ENCODE peak calls at places on chromosomes 5 and 9, in six cellular contexts. T is IMR-90, V is epithelial cell of proximal tubule, B is NB4, W is pancreas, C is prostate gland. O is an unnamed sample.

GRCh38 chr9:95055851-95056551 is 261.5 kb downstream of the FANCC start:
- DNase-seq in W (no peak), V (no peak), B (no peak), T (peak), C (no peak), O (peak)

GRCh38 chr9:37025381-37026084 is 8.5 kb downstream of the PAX5 start:
- DNase-seq in V (no peak), W (no peak), C (no peak), B (peak), T (no peak), O (no peak)

GRCh38 chr5:154402611-154403010 is 43.2 kb upstream of the SAP30L start:
- DNase-seq in W (no peak), B (no peak), T (no peak), C (no peak), V (no peak), O (no peak)

GRCh38 chr5:20832204-20833080 is 844.4 kb upstream of the CDH18 start:
- DNase-seq in W (no peak), V (no peak), C (no peak), T (no peak), B (no peak), O (no peak)

GRCh38 chr5:6704361-6704851 is 8.8 kb upstream of the TENT4A start:
- DNase-seq in B (peak), V (peak), W (peak), C (peak), T (peak), O (peak)

GRCh38 chr5:111134080-111134479 is 41.9 kb downstream of the WDR36 start:
- DNase-seq in C (no peak), W (no peak), V (no peak), B (peak), T (peak), O (peak)

GRCh38 chr9:114742947-114743346 is 61.0 kb upstream of the TEX48 start:
- DNase-seq in V (no peak), C (no peak), B (no peak), W (no peak), T (no peak), O (no peak)

GRCh38 chr5:84790406-84790805 is 405.7 kb upstream of the EDIL3 start:
- DNase-seq in V (no peak), C (no peak), W (no peak), T (no peak), B (no peak), O (no peak)

GRCh38 chr5:88672644-88673493 is 210.1 kb downstream of the MEF2C start:
- DNase-seq in T (no peak), C (no peak), W (no peak), V (no peak), B (peak), O (peak)

GRCh38 chr5:148374693-148375360 is 8.9 kb upstream of the FBXO38 start:
- DNase-seq in T (peak), V (peak), B (peak), C (peak), W (peak), O (peak)

GRCh38 chr9:33858346-33858869 is 41.4 kb downstream of the UBE2R2 start:
- DNase-seq in W (no peak), T (peak), B (no peak), C (no peak), V (no peak), O (peak)

GRCh38 chr9:7780261-7780988 is 19.2 kb downstream of the DMAC1 start:
- DNase-seq in T (peak), W (no peak), V (no peak), C (no peak), B (no peak), O (peak)

GRCh38 chr5:33445808-33446207 is 5.0 kb downstream of the TARS1 start:
- DNase-seq in B (no peak), C (no peak), V (no peak), T (no peak), W (no peak), O (no peak)
- H3K4me3 ChIP-seq in B (no peak), C (no peak), V (no peak), T (no peak), W (no peak), O (no peak)

GRCh38 chr5:54766748-54767147 is 218.6 kb downstream of the ESM1 start:
- DNase-seq in B (no peak), W (no peak), C (no peak), V (no peak), T (no peak), O (no peak)
- TF ChIP-seq CTCF in B (no peak), W (no peak), C (no peak), V (peak), T (no peak), O (no peak)

GRCh38 chr5:147234098-147234824 is 565 bp upstream of the STK32A start:
- DNase-seq in W (peak), C (no peak), T (no peak), B (no peak), V (no peak), O (no peak)
- H3K4me3 ChIP-seq in W (peak), C (peak), T (peak), B (no peak), V (peak), O (peak)

GRCh38 chr5:134227259-134227658 is 1.4 kb upstream of the PPP2CA start:
- DNase-seq in B (peak), C (no peak), W (peak), V (no peak), T (peak), O (no peak)
- TF ChIP-seq CTCF in B (no peak), C (peak), W (no peak), V (peak), T (no peak), O (no peak)

GRCh38 chr9:89000281-89000875 is 9.1 kb downstream of the S1PR3 start:
- DNase-seq in W (no peak), B (no peak), C (no peak), V (no peak), T (no peak), O (no peak)
- H3K4me3 ChIP-seq in W (no peak), B (no peak), C (no peak), V (no peak), T (no peak), O (no peak)

GRCh38 chr9:93134018-93134739 is at the start of gene NINJ1:
- DNase-seq in C (peak), B (peak), V (no peak), W (peak), T (peak), O (peak)

GRCh38 chr9:93134740-93135444 is 841 bp upstream of the NINJ1 start:
- DNase-seq in V (no peak), C (no peak), B (no peak), W (no peak), T (peak), O (no peak)

GRCh38 chr9:93132946-93133640 is 958 bp downstream of the NINJ1 start:
- DNase-seq in C (peak), T (no peak), V (no peak), B (no peak), W (peak), O (no peak)

GRCh38 chr9:93132287-93132927 is 1.6 kb downstream of the NINJ1 start:
- DNase-seq in B (no peak), V (no peak), C (peak), W (no peak), T (no peak), O (peak)

GRCh38 chr9:93133641-93134017 is 422 bp downstream of the NINJ1 start:
- DNase-seq in V (no peak), W (peak), B (peak), T (peak), C (peak), O (peak)
- TF ChIP-seq CTCF in V (no peak), W (no peak), B (no peak), T (no peak), C (no peak), O (no peak)

GRCh38 chr9:127485995-127486394 is 34.7 kb downstream of the LRSAM1 start:
- DNase-seq in B (no peak), W (no peak), C (no peak), V (no peak), T (no peak), O (no peak)
- H3K4me3 ChIP-seq in B (no peak), W (no peak), C (no peak), V (no peak), T (no peak), O (no peak)